ENCODE peak calls at places on chromosomes 3 and 15, in four cellular contexts. L is A673, J is psoas muscle, N is heart right ventricle. M is an unnamed sample.

GRCh38 chr15:51829360-51830278 is at the start of gene TMOD3:
- DNase-seq in L (peak; percentile 95), J (peak; percentile 92), N (peak; percentile 92), M (peak; percentile 42)

GRCh38 chr15:51401065-51401780 is 59.8 kb downstream of the GLDN start:
- DNase-seq in L (no peak), J (no peak), N (no peak), M (no peak)

GRCh38 chr15:100716456-100717085 is 114.2 kb downstream of the ASB7 start:
- DNase-seq in L (no peak), J (no peak), N (no peak), M (no peak)

GRCh38 chr3:122246214-122246613 is 62.7 kb downstream of the CASR start:
- DNase-seq in L (no peak), J (no peak), N (no peak), M (no peak)

GRCh38 chr15:62495670-62496328 is 330.7 kb upstream of the C2CD4B start:
- DNase-seq in L (no peak), J (peak; percentile 44), N (peak; percentile 60), M (peak; percentile 82)

GRCh38 chr3:82745544-82745943 is 984.1 kb upstream of the GBE1 start:
- DNase-seq in L (no peak), J (no peak), N (no peak), M (no peak)

GRCh38 chr3:149968216-149968615 is 2.5 kb downstream of the PFN2 start:
- DNase-seq in L (no peak), J (no peak), N (no peak), M (no peak)

GRCh38 chr3:37179144-37179967 is 5.0 kb upstream of the LRRFIP2 start:
- DNase-seq in L (no peak), J (no peak), N (no peak), M (no peak)

GRCh38 chr3:17258823-17259436 is 374.2 kb downstream of the PLCL2 start:
- DNase-seq in L (peak; percentile 47), J (no peak), N (peak; percentile 5), M (no peak)

GRCh38 chr3:186411089-186411488 is 49.1 kb upstream of the DGKG start:
- DNase-seq in L (no peak), J (no peak), N (no peak), M (no peak)

GRCh38 chr3:64763980-64764379 is 76.2 kb upstream of the ADAMTS9 start:
- DNase-seq in L (peak; percentile 0), J (no peak), N (no peak), M (no peak)

GRCh38 chr3:40765884-40766283 is 241.1 kb downstream of the ZNF621 start:
- DNase-seq in L (no peak), J (no peak), N (peak; percentile 16), M (no peak)

GRCh38 chr15:40047413-40048154 is 8.6 kb upstream of the SRP14 start:
- DNase-seq in L (peak; percentile 88), J (peak; percentile 49), N (peak; percentile 69), M (no peak)

GRCh38 chr15:50065264-50065663 is 53.8 kb downstream of the ATP8B4 start:
- DNase-seq in L (no peak), J (no peak), N (no peak), M (no peak)

GRCh38 chr3:116103868-116104530 is 341.3 kb downstream of the LSAMP start:
- DNase-seq in L (no peak), J (no peak), N (no peak), M (no peak)

GRCh38 chr3:101556064-101556463 is 5.6 kb upstream of the TRMT10C start:
- DNase-seq in L (no peak), J (no peak), N (no peak), M (no peak)

GRCh38 chr3:11568503-11569155 is 75.1 kb downstream of the VGLL4 start:
- DNase-seq in L (no peak), J (peak; percentile 84), N (peak; percentile 83), M (peak; percentile 75)

GRCh38 chr3:3015472-3016089 is 94.6 kb downstream of the IL5RA start:
- DNase-seq in L (peak; percentile 67), J (no peak), N (no peak), M (no peak)

GRCh38 chr3:80338366-80338765 is 570.6 kb upstream of the ROBO1 start:
- DNase-seq in L (no peak), J (no peak), N (no peak), M (no peak)

GRCh38 chr3:33218072-33218445 is 551 bp downstream of the SUSD5 start:
- DNase-seq in L (peak; percentile 15), J (no peak), N (no peak), M (no peak)

GRCh38 chr3:123949606-123950005 is 11.4 kb downstream of the CCDC14 start:
- DNase-seq in L (no peak), J (no peak), N (no peak), M (peak; percentile 47)

GRCh38 chr3:195160908-195161434 is 110.0 kb downstream of the XXYLT1 start:
- DNase-seq in L (no peak), J (no peak), N (no peak), M (no peak)

GRCh38 chr3:169664034-169664820 is 715 bp upstream of the MECOM start:
- DNase-seq in L (no peak), J (no peak), N (peak; percentile 23), M (no peak)

GRCh38 chr15:39770748-39771689 is 11.6 kb downstream of the FSIP1 start:
- DNase-seq in L (no peak), J (peak; percentile 19), N (no peak), M (peak; percentile 79)

GRCh38 chr3:128784228-128784627 is 58.2 kb downstream of the RAB7A start:
- DNase-seq in L (peak; percentile 39), J (peak; percentile 32), N (peak; percentile 62), M (no peak)

GRCh38 chr15:31247404-31247803 is 79.2 kb upstream of the KLF13 start:
- DNase-seq in L (no peak), J (no peak), N (no peak), M (no peak)
- H3K27me3 ChIP-seq in L (no peaks in the 10 kb centered on the region), J (no peaks in the 10 kb centered on the region), N (no peaks in the 10 kb centered on the region), M (peaks cover 19% of the 10 kb centered on the region)

GRCh38 chr3:191198480-191198879 is 561 bp upstream of the OSTN start:
- DNase-seq in L (no peak), J (no peak), N (no peak), M (no peak)

GRCh38 chr3:191197761-191198160 is 1.3 kb upstream of the OSTN start:
- DNase-seq in L (no peak), J (no peak), N (no peak), M (no peak)

GRCh38 chr3:191192941-191193340 is 6.1 kb upstream of the OSTN start:
- DNase-seq in L (no peak), J (no peak), N (no peak), M (no peak)

DNA sequence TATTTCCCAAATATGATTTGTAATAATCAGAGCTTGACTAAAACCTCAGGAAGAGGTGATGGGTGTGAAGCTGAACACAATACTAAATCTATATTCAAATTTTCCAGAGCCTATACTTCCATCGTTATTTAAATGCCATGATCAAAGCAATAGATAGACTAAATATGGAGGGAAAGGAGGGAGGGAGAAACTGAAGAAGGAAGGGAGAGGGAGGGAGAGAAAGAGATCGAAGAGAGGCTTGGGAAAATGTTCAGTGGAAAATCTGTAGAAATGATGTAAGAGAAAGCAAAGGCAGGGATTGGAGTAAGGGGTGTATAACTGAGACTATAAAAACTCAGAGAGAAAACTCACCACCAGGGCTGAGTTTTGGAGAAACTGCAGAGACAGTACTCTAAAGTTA is at the start of gene OSTN:
- DNase-seq in L (peak; percentile 3), J (no peak), N (no peak), M (no peak)
- TF ChIP-seq CTCF in L (no peak), J (no peak), N (no peak), M (no peak)

GRCh38 chr3:138938877-138939562 is 7.9 kb downstream of the FOXL2 start:
- DNase-seq in L (no peak), J (no peak), N (no peak), M (no peak)

GRCh38 chr3:138939563-138940241 is 7.2 kb downstream of the FOXL2 start:
- DNase-seq in L (no peak), J (no peak), N (no peak), M (no peak)

GRCh38 chr3:138941259-138941885 is 5.6 kb downstream of the FOXL2 start:
- DNase-seq in L (peak; percentile 65), J (no peak), N (no peak), M (no peak)

GRCh38 chr3:138942271-138942670 is 4.7 kb downstream of the FOXL2 start:
- DNase-seq in L (no peak), J (no peak), N (no peak), M (no peak)

DNA sequence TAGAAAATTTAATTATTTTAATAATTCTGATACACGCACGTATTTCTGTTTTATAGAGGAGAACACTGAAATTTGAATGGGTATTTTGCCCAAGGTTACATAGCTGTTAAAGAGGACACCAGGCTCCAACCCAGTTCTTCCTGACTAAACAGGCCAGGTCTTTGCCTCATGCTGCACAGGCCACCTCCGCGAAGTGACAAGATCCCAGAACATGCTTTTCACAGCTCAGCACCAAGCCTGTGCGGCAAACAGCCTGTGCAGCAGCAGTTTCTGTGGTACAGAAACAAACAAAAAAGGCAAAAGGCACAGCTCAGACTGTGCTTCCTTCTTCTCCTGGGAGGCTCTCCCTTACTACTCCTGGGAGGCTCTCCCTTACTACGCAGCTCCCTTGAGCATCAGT is 6.5 kb downstream of the FOXL2 start:
- DNase-seq in L (no peak), J (no peak), N (no peak), M (no peak)
- H3K27me3 ChIP-seq in L (peaks cover 92% of the 10 kb centered on the region), J (peaks cover 98% of the 10 kb centered on the region), N (peaks cover 98% of the 10 kb centered on the region), M (peaks cover 84% of the 10 kb centered on the region)

GRCh38 chr15:94670436-94671034 is 439.2 kb downstream of the MCTP2 start:
- DNase-seq in L (peak; percentile 59), J (no peak), N (peak; percentile 13), M (no peak)
- TF ChIP-seq CTCF in L (peak; percentile 80), J (peak; percentile 73), N (peak; percentile 61), M (peak; percentile 55)

DNA sequence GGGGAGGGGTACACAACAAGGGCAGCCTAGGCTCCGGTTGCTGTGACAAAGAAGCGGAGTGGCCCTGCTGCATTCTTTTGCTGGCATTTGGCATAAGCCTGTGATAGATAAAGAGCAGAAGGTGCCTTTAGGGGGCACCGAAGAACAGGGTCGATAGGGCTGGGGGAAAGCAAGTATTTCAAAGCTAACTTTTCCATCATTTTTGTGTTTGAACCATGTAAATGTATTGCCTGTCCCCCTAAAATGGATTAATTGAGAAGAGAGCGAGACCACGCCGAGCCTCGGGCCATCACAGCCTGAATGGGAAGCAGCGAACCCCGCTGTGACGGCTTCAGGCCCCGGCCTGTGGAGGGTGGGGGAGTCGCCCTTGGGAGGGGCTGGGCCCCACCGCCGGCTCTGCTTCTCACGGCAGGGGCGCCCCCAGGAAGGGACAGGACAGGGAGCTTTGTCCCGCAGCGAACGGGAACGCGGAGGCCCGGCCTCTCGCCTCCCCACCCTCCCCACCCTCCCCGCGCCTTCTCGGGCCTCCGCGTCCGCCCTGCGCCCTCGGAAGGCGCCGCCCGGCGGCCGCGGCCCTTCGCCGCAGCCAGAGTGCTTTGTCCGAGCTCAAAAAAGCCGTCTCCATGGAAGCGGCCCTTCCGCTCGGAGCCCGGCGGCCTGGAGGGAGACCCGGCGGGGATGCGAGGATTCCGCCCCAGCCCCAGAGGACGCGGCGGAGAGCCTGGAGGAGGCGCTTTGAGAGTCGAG is 32.4 kb upstream of the ALDH1L1 start:
- DNase-seq in L (peak; percentile 60), J (peak; percentile 50), N (peak; percentile 37), M (no peak)
- H3K27me3 ChIP-seq in L (no peaks in the 10 kb centered on the region), J (peaks cover 6% of the 10 kb centered on the region), N (peaks cover 29% of the 10 kb centered on the region), M (no peaks in the 10 kb centered on the region)

DNA sequence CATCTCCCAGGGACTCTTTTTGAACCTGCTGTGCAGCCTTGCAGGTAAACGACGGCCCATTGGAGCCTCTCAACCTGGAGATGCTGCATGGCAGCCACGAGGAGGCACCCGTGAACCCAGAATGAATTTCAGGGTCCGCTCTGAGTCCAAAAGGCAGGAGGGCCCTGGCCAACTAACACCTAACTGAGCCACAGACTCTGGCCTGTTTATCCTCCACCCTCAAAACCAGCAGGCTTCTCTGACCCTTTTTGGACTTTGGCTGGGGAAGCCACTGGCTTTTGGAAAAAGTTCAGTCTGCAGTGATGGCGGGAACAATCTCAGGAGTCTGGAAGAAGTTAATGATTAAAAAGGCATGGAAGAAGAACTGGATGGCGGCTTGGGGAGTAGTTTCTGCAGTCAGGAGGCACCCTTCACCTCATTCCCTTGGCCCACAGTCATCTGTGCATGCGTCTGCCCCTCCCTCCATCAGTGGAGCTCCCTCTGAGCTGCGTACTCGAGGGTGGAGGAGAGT is 4.1 kb downstream of the PXYLP1 start:
- DNase-seq in L (no peak), J (no peak), N (no peak), M (no peak)
- TF ChIP-seq CTCF in L (no peak), J (no peak), N (no peak), M (no peak)